ENCODE peak calls at places on chromosome 12, in ten cellular contexts. S is nephron progenitor cell, O is neural progenitor cell, U is lower lobe of right lung, B is GM23338, R is Caco-2, Y is pancreas, L is heart left ventricle, P is AG10803, Z is tibial nerve. I is an unnamed sample.

GRCh38 chr12:18696971-18697602 is 40.7 kb downstream of the PLCZ1 start:
- DNase-seq in U (no peak), B (no peak), S (no peak), L (no peak), O (no peak), R (no peak), Z (no peak), P (peak), Y (no peak), I (no peak)

GRCh38 chr12:38954119-38954746 is 48.8 kb upstream of the CPNE8 start:
- DNase-seq in U (no peak), P (no peak), O (no peak), Y (no peak), S (no peak), B (no peak), L (no peak), Z (no peak), R (no peak), I (no peak)

GRCh38 chr12:98422809-98423208 is 92.6 kb upstream of the TMPO start:
- DNase-seq in Z (no peak), O (peak), L (no peak), S (peak), P (no peak), Y (no peak), B (peak), U (no peak), R (peak), I (no peak)

GRCh38 chr12:32615441-32615840 is 63.7 kb upstream of the DNM1L start:
- DNase-seq in R (no peak), B (no peak), U (no peak), O (no peak), S (no peak), L (no peak), Z (no peak), P (no peak), Y (no peak), I (no peak)

GRCh38 chr12:80268924-80269749 is 169.8 kb downstream of the OTOGL start:
- DNase-seq in S (no peak), U (no peak), Z (no peak), P (peak), L (no peak), O (no peak), R (no peak), B (no peak), Y (no peak), I (no peak)

GRCh38 chr12:2324375-2324774 is 271.6 kb downstream of the CACNA1C start:
- DNase-seq in Z (no peak), O (no peak), R (no peak), S (peak), L (no peak), B (no peak), U (no peak), Y (peak), P (no peak), I (no peak)

GRCh38 chr12:110372056-110372425 is 31.5 kb downstream of the ANAPC7 start:
- DNase-seq in S (no peak), R (no peak), Y (no peak), Z (no peak), O (no peak), P (no peak), L (no peak), B (no peak), U (no peak), I (no peak)

GRCh38 chr12:96241484-96242256 is 47.5 kb downstream of the ELK3 start:
- DNase-seq in Y (no peak), O (no peak), B (peak), L (peak), Z (no peak), P (peak), R (no peak), U (peak), S (no peak), I (no peak)

GRCh38 chr12:111063296-111064026 is 143.1 kb upstream of the MYL2 start:
- DNase-seq in O (no peak), S (no peak), Y (no peak), R (no peak), L (no peak), U (no peak), B (no peak), P (peak), Z (no peak), I (no peak)

GRCh38 chr12:13208533-13209278 is 12.2 kb downstream of the EMP1 start:
- DNase-seq in B (peak), L (no peak), P (no peak), O (peak), R (no peak), Y (no peak), Z (no peak), U (no peak), S (no peak), I (no peak)

GRCh38 chr12:120301962-120302815 is at the start of gene SIRT4:
- DNase-seq in L (peak), P (peak), S (peak), O (peak), Y (peak), Z (peak), U (peak), B (peak), R (peak), I (peak)

GRCh38 chr12:132812631-132813305 is 15.9 kb downstream of the GOLGA3 start:
- DNase-seq in U (no peak), L (no peak), R (no peak), Z (no peak), B (no peak), Y (no peak), S (no peak), O (no peak), P (peak), I (no peak)

GRCh38 chr12:6821271-6821673 is 349 bp upstream of the GPR162 start:
- DNase-seq in O (peak), Y (no peak), L (peak), P (peak), B (peak), S (no peak), Z (no peak), U (peak), R (no peak), I (no peak)

GRCh38 chr12:18923721-18924120 is 185.8 kb downstream of the CAPZA3 start:
- DNase-seq in Y (no peak), B (no peak), P (no peak), Z (no peak), L (no peak), U (no peak), O (no peak), R (no peak), S (no peak), I (no peak)

GRCh38 chr12:57846577-57847319 is at the start of gene CTDSP2:
- DNase-seq in O (peak), S (peak), U (peak), B (peak), P (peak), Z (peak), Y (peak), R (peak), L (peak), I (peak)

GRCh38 chr12:54431911-54432814 is 13.1 kb upstream of the ITGA5 start:
- DNase-seq in P (peak), O (peak), L (peak), R (no peak), U (no peak), Z (peak), Y (peak), S (peak), B (peak), I (peak)

GRCh38 chr12:59596232-59597143 is 659 bp downstream of the SLC16A7 start:
- DNase-seq in Y (peak), B (peak), S (peak), P (peak), L (peak), R (peak), U (peak), Z (peak), O (peak), I (peak)

GRCh38 chr12:121404734-121405133 is 4.8 kb downstream of the RNF34 start:
- DNase-seq in S (no peak), L (no peak), P (no peak), Z (no peak), R (no peak), O (no peak), U (no peak), Y (peak), B (no peak), I (no peak)

DNA sequence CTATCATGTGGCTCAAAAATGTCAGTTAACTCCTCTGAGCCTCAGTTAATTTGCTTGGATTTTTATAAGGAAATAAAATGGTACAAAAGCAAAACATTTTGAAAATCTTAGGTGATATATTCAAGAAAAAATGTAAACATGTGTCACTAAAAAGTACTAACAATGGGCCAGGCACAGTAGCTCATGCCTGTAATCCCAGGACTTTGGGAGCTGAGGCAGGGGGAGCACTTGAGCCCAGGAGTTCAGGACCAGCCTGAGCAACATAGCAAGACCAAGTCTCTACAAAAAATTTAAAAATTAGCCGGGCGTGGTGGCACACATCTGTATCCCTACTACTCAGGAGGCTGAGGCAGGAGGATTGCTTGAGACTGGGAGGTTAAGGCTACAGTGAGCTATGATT is 25.7 kb downstream of the AQP6 start:
- DNase-seq in O (no peak), B (no peak), Y (no peak), Z (no peak), L (no peak), P (no peak), R (no peak), S (no peak), U (no peak), I (no peak)
- TF ChIP-seq CTCF in O (no peak), B (peak), Y (no peak), Z (no peak), L (no peak), P (no peak), R (no peak), S (no peak), U (no peak), I (no peak)

GRCh38 chr12:104737113-104737512 is 221.0 kb downstream of the SLC41A2 start:
- DNase-seq in L (no peak), Y (no peak), P (no peak), O (no peak), U (no peak), B (no peak), R (no peak), Z (no peak), S (no peak), I (no peak)

GRCh38 chr12:104737682-104738370 is 220.3 kb downstream of the SLC41A2 start:
- DNase-seq in R (no peak), Z (no peak), P (no peak), B (no peak), S (peak), U (no peak), O (peak), L (no peak), Y (no peak), I (no peak)

GRCh38 chr12:104735801-104736200 is 222.3 kb downstream of the SLC41A2 start:
- DNase-seq in P (no peak), R (no peak), O (no peak), B (no peak), Y (no peak), S (no peak), L (no peak), U (no peak), Z (no peak), I (no peak)

GRCh38 chr12:104734541-104735075 is 223.5 kb downstream of the SLC41A2 start:
- DNase-seq in Y (no peak), U (no peak), P (no peak), Z (no peak), L (no peak), S (no peak), B (no peak), O (no peak), R (no peak), I (no peak)

DNA sequence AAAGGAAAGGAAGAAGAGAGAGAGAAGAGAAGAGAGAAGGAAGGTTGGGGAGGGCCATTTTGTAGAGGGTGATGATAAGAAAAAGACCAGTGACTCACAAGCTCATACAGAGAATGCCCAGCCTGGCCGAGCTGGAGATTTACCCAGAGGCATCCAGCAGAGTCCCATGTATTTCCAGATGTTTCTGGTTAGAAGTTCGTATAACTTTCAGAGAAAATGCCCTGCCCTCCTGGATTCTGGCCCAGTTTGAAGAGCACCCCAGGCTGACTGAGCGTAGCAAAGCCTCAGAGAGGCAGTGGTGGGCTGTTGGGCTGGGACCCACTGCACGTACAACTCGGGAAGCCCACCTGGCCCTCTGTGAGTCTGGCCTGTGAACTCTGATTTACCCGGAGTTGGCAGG is 221.8 kb downstream of the SLC41A2 start:
- DNase-seq in U (no peak), Y (no peak), R (no peak), S (no peak), L (no peak), P (peak), O (no peak), Z (no peak), B (no peak), I (no peak)
- TF ChIP-seq CTCF in U (no peak), Y (no peak), R (no peak), S (no peak), L (no peak), P (peak), O (no peak), Z (no peak), B (no peak), I (no peak)

GRCh38 chr12:106753526-106753925 is 21.0 kb upstream of the RIC8B start:
- DNase-seq in O (no peak), Y (no peak), Z (no peak), L (no peak), B (no peak), R (no peak), U (no peak), S (no peak), P (no peak), I (no peak)
- TF ChIP-seq CTCF in O (no peak), Y (no peak), Z (no peak), L (no peak), B (no peak), R (no peak), U (no peak), S (no peak), P (no peak), I (no peak)

GRCh38 chr12:101173197-101173749 is 36.8 kb downstream of the SLC5A8 start:
- DNase-seq in S (no peak), R (no peak), O (no peak), B (no peak), U (no peak), Y (no peak), P (no peak), L (no peak), Z (no peak), I (no peak)

GRCh38 chr12:101174576-101174975 is 35.5 kb downstream of the SLC5A8 start:
- DNase-seq in U (no peak), S (no peak), R (no peak), L (no peak), Z (no peak), Y (no peak), O (no peak), P (no peak), B (no peak), I (no peak)

GRCh38 chr12:101166866-101167265 is 43.2 kb downstream of the SLC5A8 start:
- DNase-seq in U (no peak), P (no peak), B (no peak), O (no peak), Y (no peak), S (no peak), Z (no peak), L (no peak), R (no peak), I (no peak)

GRCh38 chr12:101168000-101168399 is 42.0 kb downstream of the SLC5A8 start:
- DNase-seq in L (no peak), Y (no peak), P (no peak), S (no peak), O (no peak), B (no peak), R (no peak), U (no peak), Z (no peak), I (no peak)

GRCh38 chr12:101172316-101172715 is 37.7 kb downstream of the SLC5A8 start:
- DNase-seq in B (peak), P (peak), Z (no peak), S (peak), U (no peak), R (peak), O (peak), L (no peak), Y (no peak), I (no peak)
- TF ChIP-seq CTCF in B (peak), P (peak), Z (no peak), S (peak), U (peak), R (no peak), O (peak), L (no peak), Y (no peak), I (no peak)

GRCh38 chr12:112942572-112942971 is 4.3 kb downstream of the OAS3 start:
- DNase-seq in Y (no peak), R (no peak), L (no peak), P (no peak), U (no peak), O (no peak), S (no peak), B (no peak), Z (no peak), I (no peak)
- TF ChIP-seq CTCF in Y (no peak), R (no peak), L (no peak), P (no peak), U (no peak), O (no peak), S (no peak), B (no peak), Z (no peak), I (no peak)

GRCh38 chr12:8949525-8950286 is at the start of gene M6PR:
- DNase-seq in S (peak), P (peak), B (peak), L (peak), R (peak), O (peak), Y (peak), U (peak), Z (peak), I (peak)
- TF ChIP-seq CTCF in S (no peak), P (peak), B (peak), L (peak), R (peak), O (peak), Y (no peak), U (peak), Z (peak), I (peak)

GRCh38 chr12:26630546-26631027 is 202.4 kb downstream of the ITPR2 start:
- DNase-seq in S (no peak), U (no peak), O (no peak), P (peak), B (no peak), L (no peak), Z (no peak), Y (no peak), R (no peak), I (peak)
- TF ChIP-seq CTCF in S (no peak), U (no peak), O (no peak), P (no peak), B (no peak), L (no peak), Z (no peak), Y (no peak), R (no peak), I (no peak)

DNA sequence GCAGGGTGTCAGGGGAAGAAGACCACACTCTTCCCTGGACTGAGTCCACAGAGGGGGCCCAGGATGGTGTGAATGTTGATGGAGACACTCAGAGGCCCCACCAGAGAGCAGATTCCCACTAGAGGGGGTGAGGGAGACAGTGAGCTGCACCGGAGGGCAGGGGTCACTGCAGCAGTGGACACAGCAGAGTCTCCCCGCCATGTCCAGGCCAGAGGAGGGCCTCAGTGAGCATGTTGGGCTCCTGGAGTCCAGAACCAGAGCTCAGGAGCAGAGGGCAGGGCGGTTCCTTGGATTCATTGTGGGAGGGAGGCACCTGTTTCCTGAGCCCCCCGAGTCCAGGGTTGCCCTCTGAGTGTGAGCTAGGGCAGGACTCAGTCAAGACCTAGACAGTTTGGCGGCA is 1.8 kb upstream of the KRT82 start:
- DNase-seq in R (no peak), P (no peak), O (peak), U (no peak), Z (no peak), S (no peak), B (no peak), L (no peak), Y (no peak), I (no peak)
- TF ChIP-seq CTCF in R (no peak), P (no peak), O (no peak), U (no peak), Z (no peak), S (no peak), B (peak), L (no peak), Y (no peak), I (no peak)

DNA sequence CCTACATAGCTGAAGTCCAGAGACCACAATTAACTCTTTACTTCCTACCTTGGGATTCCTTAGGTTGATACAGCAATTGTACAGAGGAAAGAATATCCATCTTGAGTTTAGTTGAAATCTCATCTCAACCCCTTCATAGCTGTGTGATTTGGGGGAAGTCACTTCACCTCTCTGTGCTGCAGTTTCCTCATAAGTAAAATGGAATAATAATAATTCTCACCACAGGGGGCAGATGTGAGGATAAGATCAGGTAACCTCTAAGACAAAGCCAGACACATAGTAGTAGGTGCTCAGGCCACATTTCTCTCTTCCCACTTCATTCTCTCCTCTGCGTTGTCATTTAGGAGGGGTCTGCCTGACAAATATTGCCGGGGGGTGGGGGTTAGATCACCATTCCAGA is 6.7 kb downstream of the FOXN4 start:
- DNase-seq in O (no peak), Y (no peak), B (peak), L (no peak), R (no peak), S (no peak), Z (no peak), P (no peak), U (no peak), I (no peak)
- TF ChIP-seq CTCF in O (no peak), Y (no peak), B (no peak), L (no peak), R (peak), S (no peak), Z (no peak), P (peak), U (no peak), I (no peak)

I was measured in ovary.